ENCODE peak calls at places on chromosomes 3 and 15, in ten cellular contexts. One of them, this sample, is unnamed.

GRCh38 chr15:78010112-78010511 is 67.4 kb downstream of the TBC1D2B start:
- DNase-seq in neural progenitor cell: no peak
- DNase-seq in breast epithelium: no peak
- DNase-seq in prostate gland: no peak
- DNase-seq in right lobe of liver: peak; percentile 51
- DNase-seq in pancreas: no peak
- DNase-seq in PC-3: no peak
- DNase-seq in ovary: no peak
- DNase-seq in hepatocyte: no peak
- DNase-seq in neuronal stem cell: no peak
- DNase-seq in this sample: no peak

GRCh38 chr15:92578096-92578835 is 77.3 kb downstream of the FAM174B start:
- DNase-seq in right lobe of liver: no peak
- DNase-seq in ovary: no peak
- DNase-seq in hepatocyte: no peak
- DNase-seq in PC-3: no peak
- DNase-seq in neuronal stem cell: no peak
- DNase-seq in breast epithelium: no peak
- DNase-seq in prostate gland: no peak
- DNase-seq in pancreas: no peak
- DNase-seq in neural progenitor cell: no peak
- DNase-seq in this sample: peak; percentile 19

GRCh38 chr3:27507515-27508266 is 23.5 kb upstream of the SLC4A7 start:
- DNase-seq in ovary: no peak
- DNase-seq in right lobe of liver: no peak
- DNase-seq in pancreas: peak; percentile 21
- DNase-seq in prostate gland: peak; percentile 64
- DNase-seq in hepatocyte: no peak
- DNase-seq in breast epithelium: no peak
- DNase-seq in PC-3: peak; percentile 95
- DNase-seq in neuronal stem cell: no peak
- DNase-seq in neural progenitor cell: no peak
- DNase-seq in this sample: no peak

GRCh38 chr3:134364936-134365765 is 9.1 kb downstream of the AMOTL2 start:
- DNase-seq in prostate gland: no peak
- DNase-seq in breast epithelium: peak; percentile 43
- DNase-seq in ovary: no peak
- DNase-seq in PC-3: no peak
- DNase-seq in neural progenitor cell: peak; percentile 4
- DNase-seq in pancreas: no peak
- DNase-seq in hepatocyte: no peak
- DNase-seq in right lobe of liver: peak; percentile 39
- DNase-seq in neuronal stem cell: no peak
- DNase-seq in this sample: no peak

GRCh38 chr15:60592386-60593339 is 113.7 kb upstream of the ICE2 start:
- DNase-seq in ovary: peak; percentile 85
- DNase-seq in neuronal stem cell: peak; percentile 74
- DNase-seq in hepatocyte: peak; percentile 92
- DNase-seq in right lobe of liver: peak; percentile 95
- DNase-seq in pancreas: peak; percentile 91
- DNase-seq in PC-3: peak; percentile 46
- DNase-seq in prostate gland: peak; percentile 90
- DNase-seq in neural progenitor cell: peak; percentile 95
- DNase-seq in breast epithelium: peak; percentile 74
- DNase-seq in this sample: peak; percentile 87

GRCh38 chr15:80596521-80596976 is 98.6 kb upstream of the ABHD17C start:
- DNase-seq in breast epithelium: no peak
- DNase-seq in pancreas: no peak
- DNase-seq in right lobe of liver: no peak
- DNase-seq in neuronal stem cell: no peak
- DNase-seq in ovary: no peak
- DNase-seq in prostate gland: no peak
- DNase-seq in hepatocyte: peak; percentile 72
- DNase-seq in PC-3: peak; percentile 85
- DNase-seq in neural progenitor cell: no peak
- DNase-seq in this sample: no peak

GRCh38 chr3:46538803-46539442 is 27.2 kb downstream of the LRRC2 start:
- DNase-seq in pancreas: peak; percentile 50
- DNase-seq in hepatocyte: no peak
- DNase-seq in PC-3: peak; percentile 71
- DNase-seq in neuronal stem cell: no peak
- DNase-seq in ovary: no peak
- DNase-seq in right lobe of liver: no peak
- DNase-seq in neural progenitor cell: no peak
- DNase-seq in prostate gland: no peak
- DNase-seq in breast epithelium: no peak
- DNase-seq in this sample: peak; percentile 96

GRCh38 chr3:62679988-62680387 is 195.2 kb downstream of the CADPS start:
- DNase-seq in hepatocyte: no peak
- DNase-seq in right lobe of liver: no peak
- DNase-seq in prostate gland: no peak
- DNase-seq in breast epithelium: no peak
- DNase-seq in neural progenitor cell: no peak
- DNase-seq in pancreas: no peak
- DNase-seq in ovary: no peak
- DNase-seq in PC-3: peak; percentile 12
- DNase-seq in neuronal stem cell: no peak
- DNase-seq in this sample: no peak

GRCh38 chr3:55270976-55271375 is 216.1 kb downstream of the WNT5A start:
- DNase-seq in PC-3: no peak
- DNase-seq in ovary: no peak
- DNase-seq in prostate gland: no peak
- DNase-seq in breast epithelium: no peak
- DNase-seq in hepatocyte: no peak
- DNase-seq in right lobe of liver: no peak
- DNase-seq in neural progenitor cell: no peak
- DNase-seq in neuronal stem cell: no peak
- DNase-seq in pancreas: no peak
- DNase-seq in this sample: no peak

GRCh38 chr3:146052046-146052790 is 108.8 kb downstream of the PLOD2 start:
- DNase-seq in ovary: no peak
- DNase-seq in breast epithelium: no peak
- DNase-seq in hepatocyte: no peak
- DNase-seq in pancreas: no peak
- DNase-seq in right lobe of liver: no peak
- DNase-seq in neural progenitor cell: no peak
- DNase-seq in PC-3: no peak
- DNase-seq in neuronal stem cell: no peak
- DNase-seq in prostate gland: no peak
- DNase-seq in this sample: no peak

GRCh38 chr3:187922704-187923393 is 177.6 kb upstream of the BCL6 start:
- DNase-seq in PC-3: peak; percentile 63
- DNase-seq in ovary: no peak
- DNase-seq in neural progenitor cell: no peak
- DNase-seq in breast epithelium: no peak
- DNase-seq in pancreas: no peak
- DNase-seq in neuronal stem cell: no peak
- DNase-seq in right lobe of liver: no peak
- DNase-seq in prostate gland: no peak
- DNase-seq in hepatocyte: no peak
- DNase-seq in this sample: no peak

GRCh38 chr15:32152574-32152973 is 122.3 kb downstream of the CHRNA7 start:
- DNase-seq in neural progenitor cell: no peak
- DNase-seq in ovary: no peak
- DNase-seq in prostate gland: no peak
- DNase-seq in breast epithelium: no peak
- DNase-seq in right lobe of liver: no peak
- DNase-seq in hepatocyte: no peak
- DNase-seq in neuronal stem cell: no peak
- DNase-seq in PC-3: no peak
- DNase-seq in pancreas: no peak
- DNase-seq in this sample: no peak

GRCh38 chr3:130250982-130251381 is 94.5 kb upstream of the COL6A5 start:
- DNase-seq in PC-3: no peak
- DNase-seq in pancreas: no peak
- DNase-seq in neural progenitor cell: no peak
- DNase-seq in prostate gland: no peak
- DNase-seq in ovary: no peak
- DNase-seq in hepatocyte: no peak
- DNase-seq in neuronal stem cell: no peak
- DNase-seq in breast epithelium: no peak
- DNase-seq in right lobe of liver: no peak
- DNase-seq in this sample: no peak

GRCh38 chr3:126683506-126683905 is 20.5 kb upstream of the CHCHD6 start:
- DNase-seq in hepatocyte: no peak
- DNase-seq in right lobe of liver: no peak
- DNase-seq in neuronal stem cell: no peak
- DNase-seq in ovary: no peak
- DNase-seq in prostate gland: no peak
- DNase-seq in pancreas: no peak
- DNase-seq in PC-3: no peak
- DNase-seq in neural progenitor cell: no peak
- DNase-seq in breast epithelium: no peak
- DNase-seq in this sample: no peak

GRCh38 chr3:133491481-133492059 is 81.9 kb upstream of the CDV3 start:
- DNase-seq in breast epithelium: no peak
- DNase-seq in pancreas: no peak
- DNase-seq in hepatocyte: no peak
- DNase-seq in ovary: no peak
- DNase-seq in neural progenitor cell: no peak
- DNase-seq in neuronal stem cell: no peak
- DNase-seq in right lobe of liver: no peak
- DNase-seq in PC-3: no peak
- DNase-seq in prostate gland: no peak
- DNase-seq in this sample: no peak

GRCh38 chr3:61841111-61841845 is 279.9 kb downstream of the PTPRG start:
- DNase-seq in ovary: no peak
- DNase-seq in hepatocyte: no peak
- DNase-seq in PC-3: no peak
- DNase-seq in neuronal stem cell: no peak
- DNase-seq in right lobe of liver: no peak
- DNase-seq in breast epithelium: no peak
- DNase-seq in pancreas: no peak
- DNase-seq in neural progenitor cell: no peak
- DNase-seq in prostate gland: no peak
- DNase-seq in this sample: no peak

GRCh38 chr3:160136421-160136820 is 88.8 kb upstream of the C3orf80 start:
- DNase-seq in pancreas: no peak
- DNase-seq in neuronal stem cell: no peak
- DNase-seq in ovary: no peak
- DNase-seq in PC-3: no peak
- DNase-seq in hepatocyte: no peak
- DNase-seq in neural progenitor cell: no peak
- DNase-seq in right lobe of liver: no peak
- DNase-seq in breast epithelium: no peak
- DNase-seq in prostate gland: no peak
- DNase-seq in this sample: no peak

GRCh38 chr15:45442497-45443135 is 64.3 kb upstream of the GATM start:
- DNase-seq in ovary: no peak
- DNase-seq in right lobe of liver: peak; percentile 16
- DNase-seq in pancreas: no peak
- DNase-seq in hepatocyte: no peak
- DNase-seq in breast epithelium: no peak
- DNase-seq in PC-3: peak; percentile 32
- DNase-seq in neuronal stem cell: no peak
- DNase-seq in neural progenitor cell: no peak
- DNase-seq in prostate gland: no peak
- DNase-seq in this sample: no peak

DNA sequence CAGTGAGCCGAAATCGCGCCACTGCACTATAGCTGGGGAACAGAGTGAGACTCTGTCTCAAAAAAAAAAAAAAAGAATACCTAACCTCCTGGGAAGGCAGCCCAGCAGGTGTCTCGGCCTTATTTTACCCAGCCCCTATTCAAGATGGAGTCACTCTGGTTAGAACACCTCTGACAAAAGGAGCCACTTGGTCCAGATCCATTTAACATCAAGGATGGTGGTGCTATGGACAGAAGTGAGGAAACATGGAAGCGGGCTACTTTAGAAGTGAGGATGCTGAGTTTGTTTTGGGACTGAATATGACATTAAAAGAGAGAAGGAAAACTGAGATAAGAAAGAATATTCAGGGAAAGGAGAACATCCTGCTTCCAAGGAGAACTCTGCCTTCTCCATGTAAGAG is 14.7 kb downstream of the GLDN start:
- DNase-seq in neuronal stem cell: no peak
- DNase-seq in PC-3: no peak
- DNase-seq in breast epithelium: no peak
- DNase-seq in pancreas: no peak
- DNase-seq in neural progenitor cell: no peak
- DNase-seq in prostate gland: no peak
- DNase-seq in hepatocyte: no peak
- DNase-seq in ovary: no peak
- DNase-seq in right lobe of liver: no peak
- DNase-seq in this sample: no peak
- H3K27ac ChIP-seq in neuronal stem cell: no peak overlapping the region
- H3K27ac ChIP-seq in PC-3: no peak overlapping the region
- H3K27ac ChIP-seq in breast epithelium: no peak overlapping the region
- H3K27ac ChIP-seq in pancreas: no peak overlapping the region
- H3K27ac ChIP-seq in neural progenitor cell: no peak overlapping the region
- H3K27ac ChIP-seq in prostate gland: no peak overlapping the region
- H3K27ac ChIP-seq in hepatocyte: no peak overlapping the region
- H3K27ac ChIP-seq in ovary: no peak overlapping the region
- H3K27ac ChIP-seq in right lobe of liver: no peak overlapping the region
- H3K27ac ChIP-seq in this sample: no peak overlapping the region

DNA sequence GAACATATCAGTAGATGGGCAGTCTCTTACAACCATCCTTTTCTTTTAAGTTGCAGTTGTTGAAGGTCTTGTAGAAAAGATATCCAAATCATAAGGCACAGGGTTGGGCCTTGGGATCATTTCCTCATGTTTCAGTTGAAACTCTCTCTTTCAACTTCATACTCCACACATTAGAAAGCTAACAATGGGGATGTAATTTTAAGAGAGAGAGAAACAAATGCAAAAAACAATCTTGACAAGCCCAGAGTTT is 747.9 kb downstream of the ROBO1 start:
- DNase-seq in neuronal stem cell: no peak
- DNase-seq in ovary: no peak
- DNase-seq in hepatocyte: no peak
- DNase-seq in breast epithelium: no peak
- DNase-seq in PC-3: no peak
- DNase-seq in pancreas: no peak
- DNase-seq in neural progenitor cell: no peak
- DNase-seq in right lobe of liver: no peak
- DNase-seq in prostate gland: no peak
- DNase-seq in this sample: no peak
- H3K4me3 ChIP-seq in neuronal stem cell: no peak overlapping the region
- H3K4me3 ChIP-seq in ovary: no peak overlapping the region
- H3K4me3 ChIP-seq in hepatocyte: no peak overlapping the region
- H3K4me3 ChIP-seq in breast epithelium: peak overlapping the region; percentile 79
- H3K4me3 ChIP-seq in PC-3: peak overlapping the region; percentile 86
- H3K4me3 ChIP-seq in pancreas: no peak overlapping the region
- H3K4me3 ChIP-seq in neural progenitor cell: peak overlapping the region; percentile 82
- H3K4me3 ChIP-seq in right lobe of liver: no peak overlapping the region
- H3K4me3 ChIP-seq in prostate gland: peak overlapping the region; percentile 62
- H3K4me3 ChIP-seq in this sample: no peak overlapping the region

GRCh38 chr3:194132465-194133358 is 3.2 kb upstream of the HES1 start:
- DNase-seq in hepatocyte: peak; percentile 32
- DNase-seq in prostate gland: no peak
- DNase-seq in ovary: no peak
- DNase-seq in breast epithelium: no peak
- DNase-seq in neuronal stem cell: no peak
- DNase-seq in PC-3: peak; percentile 91
- DNase-seq in pancreas: no peak
- DNase-seq in neural progenitor cell: peak; percentile 27
- DNase-seq in right lobe of liver: no peak
- DNase-seq in this sample: no peak
- H3K4me1 ChIP-seq in hepatocyte: peaks cover 41% of the 10 kb centered on the region
- H3K4me1 ChIP-seq in prostate gland: peaks cover 4% of the 10 kb centered on the region
- H3K4me1 ChIP-seq in ovary: peaks cover 9% of the 10 kb centered on the region
- H3K4me1 ChIP-seq in breast epithelium: peaks cover 15% of the 10 kb centered on the region
- H3K4me1 ChIP-seq in neuronal stem cell: peaks cover 39% of the 10 kb centered on the region
- H3K4me1 ChIP-seq in PC-3: peaks cover 56% of the 10 kb centered on the region
- H3K4me1 ChIP-seq in pancreas: peaks cover 25% of the 10 kb centered on the region
- H3K4me1 ChIP-seq in neural progenitor cell: peaks cover 52% of the 10 kb centered on the region
- H3K4me1 ChIP-seq in right lobe of liver: no peaks in the 10 kb centered on the region
- H3K4me1 ChIP-seq in this sample: peaks cover 35% of the 10 kb centered on the region

GRCh38 chr3:13841826-13842225 is 38.0 kb downstream of the WNT7A start:
- DNase-seq in pancreas: no peak
- DNase-seq in PC-3: no peak
- DNase-seq in neural progenitor cell: no peak
- DNase-seq in neuronal stem cell: no peak
- DNase-seq in breast epithelium: no peak
- DNase-seq in hepatocyte: no peak
- DNase-seq in right lobe of liver: no peak
- DNase-seq in ovary: no peak
- DNase-seq in prostate gland: no peak
- DNase-seq in this sample: no peak
- H3K27ac ChIP-seq in pancreas: no peak overlapping the region
- H3K27ac ChIP-seq in PC-3: peak overlapping the region; percentile 68
- H3K27ac ChIP-seq in neural progenitor cell: no peak overlapping the region
- H3K27ac ChIP-seq in neuronal stem cell: no peak overlapping the region
- H3K27ac ChIP-seq in breast epithelium: no peak overlapping the region
- H3K27ac ChIP-seq in hepatocyte: no peak overlapping the region
- H3K27ac ChIP-seq in right lobe of liver: no peak overlapping the region
- H3K27ac ChIP-seq in ovary: no peak overlapping the region
- H3K27ac ChIP-seq in prostate gland: no peak overlapping the region
- H3K27ac ChIP-seq in this sample: no peak overlapping the region